ENCODE peak calls at places on chromosomes 12 and 14, in four cellular contexts. U is sigmoid colon, L is RWPE1, J is pancreas. H is an unnamed sample.
A peak's percentile ranks its signal among the peaks of the same experiment; 100 is the strongest.

GRCh38 chr12:18275974-18276373 is 14.7 kb downstream of the PIK3C2G start:
- DNase-seq in U (no peak), L (no peak), J (no peak), H (no peak)

GRCh38 chr12:95623554-95624170 is 72.4 kb upstream of the USP44 start:
- DNase-seq in U (no peak), J (peak; percentile 80), L (peak; percentile 70), H (peak; percentile 67)

GRCh38 chr14:51661504-51661903 is 9.8 kb downstream of the FRMD6 start:
- DNase-seq in J (no peak), U (no peak), L (no peak), H (no peak)

GRCh38 chr14:51260225-51260624 is 20.2 kb downstream of the TMX1 start:
- DNase-seq in J (no peak), L (no peak), U (no peak), H (no peak)

GRCh38 chr12:57898308-57898970 is 42.9 kb upstream of the ATP23 start:
- DNase-seq in L (no peak), U (no peak), J (no peak), H (no peak)

GRCh38 chr14:51674294-51675002 is 22.7 kb downstream of the FRMD6 start:
- DNase-seq in L (peak; percentile 75), J (no peak), U (no peak), H (no peak)

GRCh38 chr12:91111366-91112321 is at the start of gene LUM:
- DNase-seq in L (no peak), U (no peak), J (no peak), H (no peak)

GRCh38 chr12:52629251-52630103 is 11.1 kb upstream of the KRT73 start:
- DNase-seq in J (no peak), L (no peak), U (no peak), H (no peak)

GRCh38 chr12:22333186-22333745 is 1.2 kb downstream of the ST8SIA1 start:
- DNase-seq in U (no peak), J (no peak), L (no peak), H (no peak)

GRCh38 chr12:14239935-14240872 is 125.3 kb upstream of the ATF7IP start:
- DNase-seq in U (no peak), L (no peak), J (no peak), H (no peak)

GRCh38 chr14:87002831-87003230 is 990.2 kb downstream of the GALC start:
- DNase-seq in U (no peak), J (no peak), L (no peak), H (no peak)

GRCh38 chr12:57456145-57456700 is 1.1 kb downstream of the INHBE start:
- DNase-seq in L (no peak), J (no peak), U (no peak), H (no peak)

GRCh38 chr12:6868211-6869048 is 1.1 kb downstream of the TPI1 start:
- DNase-seq in U (no peak), L (no peak), J (no peak), H (no peak)

GRCh38 chr14:101588286-101588975 is 27.1 kb downstream of the DIO3 start:
- DNase-seq in J (no peak), U (no peak), L (no peak), H (no peak)

GRCh38 chr14:35333797-35334743 is 41.9 kb downstream of the PSMA6 start:
- DNase-seq in J (no peak), U (no peak), L (no peak), H (no peak)

GRCh38 chr14:38078393-38078792 is 129.3 kb upstream of the SSTR1 start:
- DNase-seq in J (no peak), U (no peak), L (no peak), H (no peak)

GRCh38 chr14:74524076-74524812 is 30.7 kb downstream of the ISCA2 start:
- DNase-seq in L (no peak), J (no peak), U (no peak), H (no peak)

GRCh38 chr14:39107624-39108023 is 4.6 kb upstream of the SEC23A start:
- DNase-seq in L (peak; percentile 43), U (no peak), J (no peak), H (no peak)

GRCh38 chr14:105865904-105866840 is 339.8 kb downstream of the TMEM121 start:
- DNase-seq in L (no peak), U (peak; percentile 57), J (peak; percentile 49), H (peak; percentile 23)

GRCh38 chr14:34741840-34742239 is 27.4 kb upstream of the CFL2 start:
- DNase-seq in U (no peak), J (no peak), L (no peak), H (no peak)

GRCh38 chr12:82880442-82880901 is 193.8 kb downstream of the TMTC2 start:
- DNase-seq in U (no peak), J (no peak), L (no peak), H (no peak)

GRCh38 chr12:82877963-82878362 is 191.3 kb downstream of the TMTC2 start:
- DNase-seq in L (no peak), J (no peak), U (no peak), H (no peak)

DNA sequence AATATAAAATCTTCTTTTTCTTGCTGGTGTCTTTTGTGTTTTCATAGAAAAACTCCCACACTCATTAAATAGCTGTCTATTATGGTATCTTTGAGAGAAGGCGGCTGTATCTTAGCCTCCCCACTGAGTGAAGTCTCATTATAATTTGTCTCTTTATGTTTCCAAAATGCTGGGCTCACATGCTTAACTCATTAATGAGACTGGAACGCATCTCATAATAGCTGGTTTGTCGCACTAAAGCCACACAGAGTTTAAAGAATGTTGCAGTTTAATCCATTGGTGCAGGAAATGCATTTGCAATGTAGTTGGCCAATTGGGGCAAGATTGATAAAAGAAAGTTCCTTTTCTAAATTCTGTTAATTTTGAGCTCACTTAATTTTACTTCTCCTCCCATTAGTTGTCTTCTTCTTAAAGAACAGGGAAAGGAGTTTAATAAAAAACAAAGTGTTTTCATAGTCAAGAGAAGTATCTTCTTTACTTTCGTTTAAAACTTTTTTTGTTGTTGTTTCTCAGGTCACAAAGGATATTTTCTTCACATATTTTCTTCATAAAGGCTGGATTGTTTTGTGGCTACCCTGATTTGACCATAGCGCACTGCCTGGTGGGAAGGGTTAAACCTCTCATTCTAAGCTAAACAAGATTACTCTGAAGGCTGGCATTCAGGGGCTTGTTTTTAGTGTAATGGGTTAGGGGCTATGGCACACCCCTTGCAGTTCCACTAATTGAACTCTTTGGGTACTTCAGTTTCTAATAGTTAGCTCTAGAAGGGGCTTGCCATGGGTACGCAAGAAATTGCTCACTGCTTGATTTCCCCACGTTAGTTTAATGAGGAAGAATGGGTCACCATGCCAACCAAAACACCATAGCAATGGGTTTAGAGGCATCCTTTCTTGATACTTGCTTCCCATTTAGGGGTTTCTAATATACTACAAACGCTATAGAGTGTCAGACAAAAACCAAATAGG is 197.0 kb downstream of the TMTC2 start:
- DNase-seq in U (no peak), J (no peak), L (no peak), H (no peak)
- H3K27ac ChIP-seq in U (no peak overlapping the region), J (no peak overlapping the region), L (no peak overlapping the region), H (no peak overlapping the region)

GRCh38 chr14:103594265-103594664 is 31.5 kb downstream of the COA8 start:
- DNase-seq in J (no peak), L (peak; percentile 65), U (peak; percentile 74), H (peak; percentile 43)
- H3K27ac ChIP-seq in J (peak overlapping the region; percentile 64), L (peak overlapping the region; percentile 73), U (peak overlapping the region; percentile 62), H (peak overlapping the region; percentile 47)

GRCh38 chr14:70780396-70781075 is 28.8 kb downstream of the MAP3K9 start:
- DNase-seq in J (no peak), U (no peak), L (no peak), H (no peak)
- H3K27ac ChIP-seq in J (no peak overlapping the region), U (no peak overlapping the region), L (peak overlapping the region; percentile 88), H (no peak overlapping the region)

DNA sequence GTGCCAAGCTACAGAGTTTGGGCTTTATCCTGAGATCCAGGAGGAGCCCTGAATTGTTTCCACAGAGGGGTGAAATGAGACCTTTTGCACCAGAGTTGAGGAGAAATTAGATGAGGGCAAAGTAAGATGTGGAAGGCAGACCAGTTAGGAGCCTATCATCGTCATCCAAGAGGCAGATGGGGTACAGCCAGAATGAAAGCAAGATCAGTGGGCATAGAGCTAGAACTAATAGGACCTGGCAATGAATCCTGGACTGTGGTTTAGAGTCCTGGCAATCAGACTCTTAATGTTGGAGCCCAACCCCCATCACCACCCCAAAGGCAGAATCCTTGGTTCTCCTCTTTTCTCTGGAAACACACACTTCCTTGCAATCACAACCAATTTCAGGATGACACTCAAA is 166.6 kb upstream of the HMGA2 start:
- DNase-seq in L (no peak), U (no peak), J (no peak), H (no peak)
- H3K27ac ChIP-seq in L (peak overlapping the region; percentile 69), U (no peak overlapping the region), J (no peak overlapping the region), H (no peak overlapping the region)

GRCh38 chr12:67579662-67580003 is 68.9 kb upstream of the DYRK2 start:
- DNase-seq in J (no peak), U (no peak), L (no peak), H (no peak)
- H3K27ac ChIP-seq in J (no peak overlapping the region), U (no peak overlapping the region), L (no peak overlapping the region), H (no peak overlapping the region)

H was measured in heart left ventricle.